ENCODE peak calls at places on chromosomes 4 and X, in five cellular contexts. R is suprapubic skin, A is HepG2, D is lower leg skin, S is A549. T is an unnamed sample.
A peak's percentile ranks its signal among the peaks of the same experiment; 100 is the strongest.

GRCh38 chr4:7540216-7540615 is 105.5 kb upstream of the PSAPL1 start:
- DNase-seq in R (no peak), A (no peak), D (no peak), S (no peak), T (no peak)

GRCh38 chr4:128848461-128848860 is 39.0 kb downstream of the JADE1 start:
- DNase-seq in R (no peak), A (no peak), D (peak; percentile 46), S (no peak), T (no peak)

GRCh38 chr4:5424211-5424610 is 284.1 kb downstream of the EVC2 start:
- DNase-seq in R (no peak), A (no peak), D (no peak), S (no peak), T (no peak)

GRCh38 chr4:27360651-27361347 is 500.2 kb downstream of the STIM2 start:
- DNase-seq in R (no peak), A (no peak), D (no peak), S (no peak), T (no peak)

GRCh38 chr4:179465131-179465797 is 2023.0 kb upstream of the AGA start:
- DNase-seq in R (no peak), A (no peak), D (no peak), S (peak; percentile 22), T (no peak)

GRCh38 chr4:7822858-7823257 is 116.8 kb downstream of the AFAP1 start:
- DNase-seq in R (no peak), A (no peak), D (no peak), S (no peak), T (peak; percentile 42)

GRCh38 chrX:1534321-1535168 is 2.4 kb downstream of the P2RY8 start:
- DNase-seq in R (no peak), A (no peak), D (peak; percentile 74), S (no peak), T (no peak)

GRCh38 chrX:77422886-77423648 is 24.1 kb upstream of the FGF16 start:
- DNase-seq in R (no peak), A (no peak), D (no peak), S (no peak), T (no peak)

GRCh38 chrX:19535481-19535880 is 20.2 kb upstream of the MAP3K15 start:
- DNase-seq in R (no peak), A (peak; percentile 6), D (no peak), S (peak; percentile 54), T (no peak)

GRCh38 chr4:111213520-111213919 is 590.6 kb upstream of the PITX2 start:
- DNase-seq in R (no peak), A (peak; percentile 1), D (no peak), S (no peak), T (no peak)

GRCh38 chr4:11805837-11806236 is 377.1 kb upstream of the HS3ST1 start:
- DNase-seq in R (no peak), A (no peak), D (no peak), S (peak; percentile 20), T (no peak)

GRCh38 chrX:150094996-150095395 is 156.7 kb upstream of the EOLA2 start:
- DNase-seq in R (no peak), A (no peak), D (no peak), S (peak; percentile 10), T (no peak)

GRCh38 chr4:179372746-179373145 is 1930.5 kb upstream of the AGA start:
- DNase-seq in R (no peak), A (no peak), D (no peak), S (no peak), T (no peak)

GRCh38 chrX:107135076-107135964 is 16.7 kb upstream of the RBM41 start:
- DNase-seq in R (no peak), A (peak; percentile 14), D (no peak), S (peak; percentile 89), T (no peak)

GRCh38 chr4:121822796-121823504 is 733 bp downstream of the CCNA2 start:
- DNase-seq in R (no peak), A (peak; percentile 64), D (no peak), S (peak; percentile 25), T (peak; percentile 31)

GRCh38 chr4:69523385-69524132 is 27.9 kb upstream of the UGT2B4 start:
- DNase-seq in R (no peak), A (no peak), D (no peak), S (no peak), T (no peak)

GRCh38 chr4:3766791-3767561 is 791 bp downstream of the ADRA2C start:
- DNase-seq in R (no peak), A (no peak), D (no peak), S (no peak), T (no peak)

GRCh38 chrX:150239946-150240642 is 123.0 kb upstream of the MAMLD1 start:
- DNase-seq in R (no peak), A (no peak), D (peak; percentile 60), S (no peak), T (no peak)

DNA sequence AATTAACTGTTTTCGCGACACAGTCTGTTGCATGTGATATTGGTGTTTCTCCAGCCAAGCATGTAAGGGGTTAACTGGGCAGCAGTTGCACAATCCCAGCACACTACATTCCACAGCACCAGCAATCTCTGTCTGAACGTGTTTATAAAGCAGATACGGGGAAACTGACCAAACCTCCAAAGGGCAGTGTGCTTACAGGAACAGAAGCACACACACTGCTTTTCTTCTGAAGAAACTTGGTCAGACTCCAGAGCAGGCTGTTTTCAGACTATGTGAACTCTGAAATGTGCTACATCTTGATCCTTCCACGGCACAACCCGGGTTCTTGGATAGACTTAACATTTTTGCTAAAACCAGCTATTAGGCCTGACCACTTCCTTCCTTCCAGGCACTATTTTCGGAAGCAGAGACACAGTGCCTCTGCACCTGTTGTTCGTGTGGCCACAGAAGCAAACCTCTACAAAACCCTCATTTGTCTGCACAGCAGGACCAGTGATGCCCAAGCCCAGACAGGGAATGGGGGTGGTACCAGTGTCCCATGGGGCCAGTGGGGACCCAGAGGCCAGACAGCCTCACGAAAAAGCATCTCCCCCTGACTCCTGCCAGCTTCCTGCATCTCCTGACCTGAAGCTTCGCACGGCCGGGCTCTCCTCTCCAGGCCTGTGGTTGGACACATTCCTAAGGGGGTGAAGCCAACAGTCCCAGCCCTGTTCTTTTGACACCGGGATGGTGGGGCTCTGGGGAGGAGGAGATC is 90.1 kb downstream of the IRF2 start:
- DNase-seq in R (no peak), A (peak; percentile 86), D (no peak), S (peak; percentile 17), T (no peak)
- TF ChIP-seq POLR2A in R (no peak), A (peak; percentile 64), D (no peak), S (no peak), T (no peak)

DNA sequence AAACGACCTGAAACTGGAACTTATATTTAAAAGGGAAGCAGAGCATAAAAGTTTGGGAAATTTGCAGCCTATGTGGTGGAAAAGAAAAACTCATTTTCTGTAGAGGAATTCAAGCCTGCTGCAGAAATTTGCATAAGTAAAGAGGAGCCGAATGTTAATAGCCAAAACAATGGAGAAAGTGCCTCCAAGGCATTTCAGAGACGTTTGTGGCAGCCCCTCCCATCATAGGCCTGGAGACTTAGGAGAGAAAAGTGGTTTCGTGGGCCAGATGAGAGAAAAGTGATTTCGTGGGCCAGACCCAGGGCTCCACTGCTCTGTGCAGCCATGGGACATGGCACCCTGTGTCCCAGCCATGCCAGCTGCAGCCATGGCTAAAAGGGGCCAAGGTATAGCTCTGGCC is 361.9 kb downstream of the PCDH19 start:
- DNase-seq in R (no peak), A (no peak), D (no peak), S (no peak), T (no peak)
- H3K4me3 ChIP-seq in R (no peak overlapping the region), A (no peak overlapping the region), D (no peak overlapping the region), S (no peak overlapping the region), T (no peak overlapping the region)

GRCh38 chrX:153725832-153726285 is 1.2 kb downstream of the ABCD1 start:
- DNase-seq in R (no peak), A (no peak), D (no peak), S (no peak), T (no peak)

GRCh38 chrX:153728951-153729631 is 4.4 kb downstream of the ABCD1 start:
- DNase-seq in R (no peak), A (no peak), D (no peak), S (no peak), T (no peak)

GRCh38 chrX:153728095-153728494 is 3.4 kb downstream of the ABCD1 start:
- DNase-seq in R (no peak), A (peak; percentile 37), D (no peak), S (no peak), T (no peak)

GRCh38 chrX:153726286-153727107 is 1.8 kb downstream of the ABCD1 start:
- DNase-seq in R (no peak), A (peak; percentile 75), D (no peak), S (no peak), T (peak; percentile 82)

DNA sequence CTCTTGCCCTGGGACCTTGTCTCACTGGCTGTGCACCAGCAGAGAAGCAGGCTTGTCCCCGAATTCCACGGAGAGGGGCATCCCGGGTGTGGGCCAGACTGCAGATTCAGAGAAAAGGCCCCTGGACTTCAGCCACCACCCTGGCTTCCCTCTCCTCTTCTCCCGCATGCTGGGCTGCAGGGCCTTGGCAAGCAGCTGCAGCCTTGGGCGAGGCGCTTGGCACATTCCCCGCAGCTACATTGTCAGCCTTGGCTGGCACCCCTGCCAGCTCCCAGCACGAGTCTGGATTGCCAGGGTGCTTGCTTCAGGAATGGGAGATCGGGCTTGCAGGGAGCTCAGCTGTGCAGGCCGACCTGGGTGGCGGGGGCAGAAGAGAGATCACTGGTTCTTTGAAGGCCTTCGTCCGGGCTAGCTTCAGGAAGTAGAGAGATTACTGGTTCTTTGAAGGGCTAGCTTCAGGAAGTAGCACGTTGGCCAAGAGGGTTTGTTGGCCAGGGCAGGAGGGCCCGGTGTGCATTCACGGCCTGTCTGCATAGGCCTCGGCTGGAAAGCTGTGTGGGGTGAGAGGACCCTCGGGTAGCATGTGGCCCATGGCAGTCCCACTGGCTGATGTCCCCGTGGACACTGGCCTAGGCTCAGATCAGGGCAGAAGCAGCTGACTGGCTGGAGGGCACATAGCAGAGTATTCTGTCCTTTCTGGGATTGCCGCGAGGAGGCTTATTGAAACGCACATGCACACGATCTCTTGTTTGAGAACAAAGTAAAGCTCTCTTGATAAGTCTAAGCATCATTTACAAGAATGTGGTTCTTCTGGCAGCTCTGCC is 2.7 kb downstream of the ABCD1 start:
- DNase-seq in R (no peak), A (peak; percentile 43), D (no peak), S (no peak), T (peak; percentile 76)
- TF ChIP-seq POLR2A in R (no peak), A (no peak), D (no peak), S (no peak), T (no peak)

GRCh38 chr4:67465763-67466052 is 79.6 kb downstream of the CENPC start:
- DNase-seq in R (no peak), A (no peak), D (no peak), S (no peak), T (no peak)

GRCh38 chr4:67460574-67460973 is 84.7 kb downstream of the CENPC start:
- DNase-seq in R (no peak), A (no peak), D (no peak), S (no peak), T (no peak)

GRCh38 chr4:67468801-67469200 is 76.5 kb downstream of the CENPC start:
- DNase-seq in R (no peak), A (no peak), D (no peak), S (no peak), T (no peak)

DNA sequence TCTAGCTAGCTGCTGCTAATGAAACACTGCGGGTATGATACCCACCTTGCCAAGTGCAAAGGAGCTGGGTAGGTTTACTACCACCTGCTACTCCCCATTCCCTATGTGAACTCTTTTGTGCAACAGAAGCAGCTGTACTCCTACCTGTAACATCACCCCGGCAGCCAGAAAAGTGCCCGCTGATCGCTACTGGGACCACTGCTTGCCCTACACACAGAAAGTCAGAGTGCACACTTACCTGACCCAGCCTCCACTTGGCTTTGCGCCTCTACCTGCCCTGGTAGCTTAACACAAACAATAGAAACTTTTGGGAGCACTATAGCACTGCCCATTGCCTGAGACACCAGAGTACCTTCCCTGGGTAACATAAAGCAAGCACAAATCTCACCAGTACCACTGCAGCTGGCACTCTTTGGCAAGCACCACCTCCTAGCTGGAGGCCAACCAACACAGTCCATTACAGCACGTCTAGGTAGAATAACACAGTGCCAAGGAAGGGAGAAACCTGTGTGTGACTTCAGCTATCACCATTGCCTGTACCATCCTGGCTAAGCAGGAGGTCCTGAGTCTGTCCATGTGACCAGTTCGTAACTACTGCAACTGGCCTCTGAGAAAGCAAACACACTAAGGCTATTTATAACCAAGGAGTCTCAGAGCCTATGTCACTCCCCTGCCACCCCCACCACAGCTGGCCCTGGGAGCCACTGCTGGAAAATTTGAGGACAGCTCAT is 80.1 kb downstream of the CENPC start:
- DNase-seq in R (no peak), A (no peak), D (no peak), S (no peak), T (no peak)
- H3K4me3 ChIP-seq in R (no peak overlapping the region), A (no peak overlapping the region), D (no peak overlapping the region), S (no peak overlapping the region), T (no peak overlapping the region)